ENCODE peak calls at places on chromosomes 2 and 18, in nine cellular contexts. I is endodermal cell, N is adrenal gland, F is pancreas, R is RWPE2, H is cardiac muscle cell, Y is mucosa of descending colon, X is PC-9, L is psoas muscle. A is an unnamed sample. For H3K4me1, the result is how much of the 10 kb centered on the place peaks cover.

GRCh38 chr2:74457549-74458131 is 598 bp upstream of the WBP1 start:
- DNase-seq in I (peak), N (peak), F (peak), R (peak), H (peak), Y (peak), X (no peak), L (peak), A (peak)

GRCh38 chr2:213007290-213007838 is 144.0 kb downstream of the IKZF2 start:
- DNase-seq in I (no peak), N (no peak), F (no peak), R (no peak), H (no peak), Y (no peak), X (no peak), L (no peak), A (no peak)

GRCh38 chr2:27049422-27050280 is 1.8 kb upstream of the AGBL5 start:
- DNase-seq in I (peak), N (no peak), F (peak), R (no peak), H (no peak), Y (peak), X (no peak), L (no peak), A (no peak)

GRCh38 chr2:9979977-9980376 is 28.5 kb downstream of the GRHL1 start:
- DNase-seq in I (no peak), N (no peak), F (no peak), R (no peak), H (no peak), Y (no peak), X (no peak), L (no peak), A (no peak)

GRCh38 chr2:42793314-42794270 is 1.2 kb upstream of the HAAO start:
- DNase-seq in I (no peak), N (no peak), F (no peak), R (no peak), H (peak), Y (no peak), X (no peak), L (no peak), A (no peak)

GRCh38 chr2:25279091-25279651 is 62.6 kb downstream of the DNMT3A start:
- DNase-seq in I (no peak), N (peak), F (no peak), R (no peak), H (peak), Y (peak), X (no peak), L (peak), A (peak)

GRCh38 chr2:150484006-150484405 is 3.5 kb downstream of the RND3 start:
- DNase-seq in I (no peak), N (no peak), F (no peak), R (no peak), H (no peak), Y (no peak), X (no peak), L (no peak), A (no peak)

GRCh38 chr2:99354060-99354459 is 16.9 kb downstream of the EIF5B start:
- DNase-seq in I (no peak), N (no peak), F (no peak), R (no peak), H (peak), Y (no peak), X (no peak), L (no peak), A (no peak)

GRCh38 chr2:102508863-102509262 is 35.8 kb downstream of the SLC9A4 start:
- DNase-seq in I (no peak), N (no peak), F (no peak), R (no peak), H (no peak), Y (no peak), X (no peak), L (no peak), A (no peak)

GRCh38 chr2:219684721-219685689 is 57.6 kb downstream of the SLC4A3 start:
- DNase-seq in I (peak), N (peak), F (peak), R (peak), H (peak), Y (peak), X (peak), L (peak), A (peak)

GRCh38 chr2:200314976-200315567 is 8.6 kb downstream of the SPATS2L start:
- DNase-seq in I (no peak), N (no peak), F (no peak), R (no peak), H (no peak), Y (no peak), X (no peak), L (no peak), A (no peak)

GRCh38 chr2:183597841-183598240 is 473.6 kb downstream of the NUP35 start:
- DNase-seq in I (no peak), N (no peak), F (no peak), R (no peak), H (no peak), Y (no peak), X (no peak), L (no peak), A (no peak)

GRCh38 chr18:37453754-37454153 is 111.8 kb downstream of the CELF4 start:
- DNase-seq in I (no peak), N (peak), F (no peak), R (no peak), H (peak), Y (no peak), X (no peak), L (no peak), A (no peak)

GRCh38 chr18:64203295-64203694 is 54.4 kb upstream of the LINC00305 start:
- DNase-seq in I (no peak), N (no peak), F (no peak), R (no peak), H (no peak), Y (no peak), X (no peak), L (no peak), A (no peak)

DNA sequence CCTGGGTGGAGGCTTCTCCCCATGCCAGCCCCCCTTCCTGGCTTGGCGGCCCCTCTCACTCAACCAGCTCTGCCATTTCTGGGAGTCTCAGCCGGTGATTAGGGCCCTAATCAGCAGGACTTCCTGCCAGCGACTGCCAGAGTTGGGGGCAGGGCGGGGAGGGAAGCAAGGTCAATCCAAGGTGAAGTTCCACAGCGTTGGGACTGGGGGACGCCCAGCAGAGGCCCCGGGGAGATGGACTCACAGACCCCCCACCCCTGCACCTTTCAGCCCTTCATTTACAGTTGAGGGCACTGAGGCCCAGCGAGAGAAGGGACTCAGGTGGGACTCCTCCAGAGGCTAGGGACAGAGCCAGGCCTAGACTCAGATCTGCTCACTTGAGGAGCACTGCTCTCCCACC is 65.3 kb downstream of the TNS1 start:
- DNase-seq in I (no peak), N (peak), F (peak), R (no peak), H (peak), Y (peak), X (no peak), L (peak), A (no peak)
- H3K4me1 ChIP-seq in I (under half), N (half or more), F (half or more), R (under half), H (under half), Y (under half), X (under half), L (half or more), A (half or more)

DNA sequence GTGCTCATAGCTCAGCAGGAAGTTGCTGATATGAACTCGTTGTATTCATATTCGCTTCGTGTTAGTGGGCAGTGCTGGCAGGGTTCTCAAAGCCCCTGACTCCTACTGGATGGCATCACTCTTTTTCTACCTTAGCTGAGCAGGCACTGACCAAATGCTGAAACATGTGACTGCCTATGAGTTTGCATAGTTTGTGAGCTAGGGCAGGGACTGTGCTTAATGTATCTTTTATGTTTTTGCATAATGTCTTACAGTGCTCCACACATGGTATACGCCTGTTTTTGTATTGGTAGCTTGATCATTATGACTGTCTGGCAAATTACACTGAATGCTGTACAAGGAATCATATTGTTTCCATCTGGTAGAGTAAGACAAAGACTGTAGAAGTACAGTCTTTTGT is 305.3 kb downstream of the PARD3B start:
- DNase-seq in I (peak), N (no peak), F (no peak), R (no peak), H (no peak), Y (no peak), X (no peak), L (no peak), A (no peak)
- TF ChIP-seq CTCF in I (no peak), N (no peak), F (no peak), R (no peak), H (no peak), Y (no peak), X (no peak), L (no peak), A (no peak)

DNA sequence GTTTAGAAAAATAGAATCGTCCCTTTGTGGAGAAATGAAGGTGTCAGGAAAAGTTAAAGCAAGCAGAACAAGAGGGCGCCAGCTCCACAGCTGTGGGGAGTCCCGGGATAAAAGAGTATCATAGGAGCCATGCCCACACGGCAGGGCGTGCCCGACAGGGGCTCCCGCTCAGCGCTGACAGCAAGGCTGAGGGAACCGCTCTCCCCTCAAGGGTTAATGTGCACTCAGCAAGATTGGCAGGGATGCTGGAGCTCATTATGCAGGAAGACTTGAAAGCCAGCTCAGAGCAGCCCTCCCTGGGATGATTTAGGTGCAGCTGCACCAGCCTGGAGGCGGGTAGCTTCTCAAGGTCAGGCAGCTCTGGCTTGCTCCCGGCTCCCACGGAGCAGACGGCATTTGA is 500.2 kb downstream of the EIPR1 start:
- DNase-seq in I (no peak), N (no peak), F (no peak), R (no peak), H (no peak), Y (no peak), X (no peak), L (no peak), A (no peak)
- H3K4me3 ChIP-seq in I (no peak), N (no peak), F (no peak), R (no peak), H (no peak), Y (no peak), X (no peak), L (no peak), A (no peak)

DNA sequence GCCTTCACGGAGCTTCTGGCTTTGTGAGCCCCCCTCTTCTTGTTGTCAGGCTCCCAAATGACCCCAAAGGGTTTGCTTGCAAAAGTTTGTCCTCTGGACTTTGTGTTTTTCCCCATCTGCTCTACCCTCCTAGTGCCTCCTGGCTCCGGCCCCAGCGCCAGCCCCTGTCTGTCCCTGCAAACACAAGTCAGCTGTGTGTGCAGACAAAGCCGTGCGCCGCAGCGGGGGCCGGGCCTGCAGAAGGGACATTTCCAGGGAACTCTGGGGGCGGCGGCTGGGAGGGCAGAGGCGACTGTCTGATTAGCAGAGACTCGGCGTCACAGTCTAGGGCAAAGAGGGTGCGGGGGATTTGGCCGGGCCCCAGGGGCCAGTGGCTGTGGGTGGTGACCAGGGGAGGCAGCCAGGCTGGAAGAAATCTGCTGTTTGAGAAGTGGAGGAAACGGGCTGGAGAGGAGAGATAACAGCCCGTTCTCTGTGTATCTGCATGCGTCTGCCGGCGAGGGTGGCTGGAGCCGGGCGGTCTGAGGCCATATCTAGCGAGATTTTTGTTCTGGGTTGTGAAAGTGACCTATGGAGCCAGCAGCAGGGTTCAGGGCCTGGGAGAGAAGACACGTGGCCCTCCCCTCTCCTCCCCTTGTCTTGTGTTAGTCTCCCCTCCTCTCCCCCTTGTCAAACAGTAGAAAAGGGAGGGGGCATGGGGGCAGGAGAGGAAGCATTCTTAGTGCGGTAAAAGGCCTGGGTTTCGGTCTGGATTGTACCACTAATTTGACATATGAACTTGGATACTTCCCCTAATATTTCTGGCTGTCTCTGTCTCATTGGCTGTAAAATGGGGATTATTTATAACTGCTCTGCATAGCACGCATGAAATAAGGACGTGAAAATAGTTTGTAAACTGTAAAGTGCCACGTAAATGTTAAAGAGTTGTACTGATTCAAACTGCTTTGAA is 169.4 kb downstream of the SMAD7 start:
- DNase-seq in I (no peak), N (peak), F (peak), R (no peak), H (peak), Y (peak), X (no peak), L (peak), A (peak)
- H3K4me1 ChIP-seq in I (under half), N (under half), F (under half), R (under half), H (half or more), Y (under half), X (under half), L (half or more), A (half or more)

GRCh38 chr2:82234283-82234682 is 1929.7 kb upstream of the LRRTM1 start:
- DNase-seq in I (peak), N (no peak), F (no peak), R (no peak), H (no peak), Y (no peak), X (no peak), L (no peak), A (no peak)
- TF ChIP-seq CTCF in I (peak), N (no peak), F (no peak), R (no peak), H (peak), Y (no peak), X (peak), L (no peak), A (no peak)

DNA sequence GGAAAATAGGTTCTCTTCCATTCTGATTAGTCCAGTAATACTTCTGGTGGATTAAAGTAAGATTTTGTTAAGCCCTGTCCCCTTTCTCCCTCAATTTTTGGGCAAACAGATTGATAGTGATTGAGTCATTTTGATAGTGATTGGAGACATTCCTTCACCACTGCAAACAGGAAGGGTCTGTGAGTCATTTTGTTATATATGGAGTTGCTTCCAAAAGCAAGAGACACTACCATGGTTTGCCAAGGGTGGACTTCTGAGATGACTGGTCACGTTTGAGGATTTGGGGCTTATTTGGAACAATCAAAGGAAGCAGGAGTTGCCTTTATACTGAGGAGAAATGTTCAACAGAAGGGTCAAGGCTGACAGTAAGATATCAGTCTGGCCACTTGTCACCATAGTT is 249.9 kb downstream of the PARD3B start:
- DNase-seq in I (no peak), N (no peak), F (no peak), R (no peak), H (peak), Y (no peak), X (no peak), L (no peak), A (no peak)
- H3K4me3 ChIP-seq in I (no peak), N (no peak), F (no peak), R (no peak), H (no peak), Y (no peak), X (no peak), L (no peak), A (no peak)

GRCh38 chr2:127654838-127655175 is 8.9 kb downstream of the GPR17 start:
- DNase-seq in I (no peak), N (no peak), F (no peak), R (no peak), H (no peak), Y (no peak), X (no peak), L (peak), A (no peak)
- H3K4me1 ChIP-seq in I (under half), N (under half), F (under half), R (under half), H (under half), Y (under half), X (under half), L (under half), A (half or more)

A was measured in tibial artery.